ENCODE peak calls at places on chromosomes 2 and 18, in seven cellular contexts. E is HepG2, U is K562, D is GM12878, I is GM23338, G is HCT116, H is endothelial cell of umbilical vein. Q is an unnamed sample.

GRCh38 chr18:78494686-78495085 is 484.9 kb upstream of the SALL3 start:
- DNase-seq in H (no peak), E (no peak), D (no peak), U (no peak), G (no peak), I (no peak), Q (no peak)

GRCh38 chr18:44679912-44680270 is 797 bp upstream of the SETBP1 start:
- DNase-seq in E (no peak), G (no peak), D (no peak), H (peak; percentile 29), I (peak; percentile 72), U (peak; percentile 6), Q (no peak)

GRCh38 chr2:118124293-118124891 is 36.1 kb downstream of the INSIG2 start:
- DNase-seq in H (no peak), E (no peak), G (no peak), U (no peak), I (no peak), D (no peak), Q (no peak)

GRCh38 chr18:76495435-76496199 is 575 bp upstream of the ZNF516 start:
- DNase-seq in H (no peak), E (peak; percentile 65), U (no peak), G (no peak), I (peak; percentile 65), D (no peak), Q (no peak)

GRCh38 chr18:23972416-23972815 is 42.1 kb upstream of the TTC39C start:
- DNase-seq in D (peak; percentile 39), E (no peak), G (no peak), U (no peak), H (no peak), I (no peak), Q (no peak)

GRCh38 chr18:45441110-45441842 is 174.0 kb upstream of the SLC14A2 start:
- DNase-seq in E (no peak), D (no peak), H (no peak), I (peak; percentile 24), G (no peak), U (no peak), Q (no peak)

GRCh38 chr2:155714983-155715382 is 617.5 kb downstream of the NR4A2 start:
- DNase-seq in G (no peak), U (no peak), D (no peak), E (no peak), H (no peak), I (no peak), Q (no peak)

GRCh38 chr18:77133920-77134496 is 1.4 kb upstream of the MBP start:
- DNase-seq in H (no peak), U (peak; percentile 9), I (no peak), D (no peak), G (no peak), E (peak; percentile 20), Q (no peak)

GRCh38 chr2:223054193-223054781 is 2.3 kb downstream of the KCNE4 start:
- DNase-seq in U (no peak), E (no peak), G (no peak), D (no peak), H (no peak), I (no peak), Q (no peak)

GRCh38 chr2:95159690-95160449 is at the start of gene ZNF514:
- DNase-seq in I (peak; percentile 78), G (no peak), E (peak; percentile 51), H (peak; percentile 54), D (no peak), U (peak; percentile 87), Q (no peak)

GRCh38 chr2:98465456-98466201 is 21.0 kb downstream of the INPP4A start:
- DNase-seq in H (peak; percentile 92), U (peak; percentile 86), E (no peak), I (no peak), D (peak; percentile 91), G (no peak), Q (no peak)

GRCh38 chr18:43720036-43720435 is 442.7 kb upstream of the SYT4 start:
- DNase-seq in I (no peak), D (no peak), H (no peak), U (no peak), G (no peak), E (no peak), Q (no peak)

GRCh38 chr18:8635087-8635486 is 25.9 kb downstream of the RAB12 start:
- DNase-seq in D (no peak), H (peak; percentile 81), U (no peak), I (no peak), E (no peak), G (no peak), Q (no peak)

GRCh38 chr2:231985823-231986261 is 24.3 kb downstream of the DIS3L2 start:
- DNase-seq in D (no peak), G (peak; percentile 27), H (no peak), I (peak; percentile 73), E (no peak), U (peak; percentile 89), Q (peak; percentile 53)

GRCh38 chr2:43224571-43225092 is 1.8 kb downstream of the ZFP36L2 start:
- DNase-seq in E (no peak), U (peak; percentile 59), H (no peak), I (peak; percentile 51), D (no peak), G (no peak), Q (peak; percentile 66)

GRCh38 chr2:232533944-232534710 is 5.4 kb upstream of the CHRNG start:
- DNase-seq in H (no peak), I (no peak), G (no peak), D (no peak), E (no peak), U (no peak), Q (no peak)

GRCh38 chr2:172440795-172441194 is 13.4 kb downstream of the ITGA6 start:
- DNase-seq in E (no peak), H (peak; percentile 46), U (no peak), D (no peak), G (no peak), I (no peak), Q (no peak)

GRCh38 chr2:54435325-54435724 is 20.8 kb upstream of the SPTBN1 start:
- DNase-seq in I (no peak), H (no peak), E (no peak), G (no peak), D (no peak), U (no peak), Q (no peak)

GRCh38 chr2:237591021-237591370 is 462 bp upstream of the RAB17 start:
- DNase-seq in D (no peak), G (peak; percentile 77), H (no peak), E (peak; percentile 68), I (peak; percentile 71), U (no peak), Q (peak; percentile 82)

GRCh38 chr2:66237470-66238354 is 197.2 kb upstream of the MEIS1 start:
- DNase-seq in D (no peak), G (no peak), E (no peak), I (no peak), U (no peak), H (no peak), Q (no peak)

GRCh38 chr2:67950018-67950417 is 112.8 kb downstream of the C1D start:
- DNase-seq in G (no peak), I (no peak), E (no peak), U (no peak), H (no peak), D (no peak), Q (no peak)

GRCh38 chr18:48238206-48238605 is 171.0 kb downstream of the ZBTB7C start:
- DNase-seq in U (no peak), G (no peak), D (no peak), E (no peak), H (no peak), I (no peak), Q (no peak)

GRCh38 chr18:32349728-32350395 is 120.8 kb downstream of the GAREM1 start:
- DNase-seq in I (no peak), E (peak; percentile 82), D (no peak), G (peak; percentile 91), U (no peak), H (peak; percentile 95), Q (no peak)
- TF ChIP-seq POLR2AphosphoS5 in I (no peak), E (no peak), D (no peak), G (peak; percentile 40), U (no peak), H (peak; percentile 28), Q (no peak)

GRCh38 chr2:121133551-121134319 is 151.3 kb downstream of the TFCP2L1 start:
- DNase-seq in H (no peak), U (no peak), E (no peak), G (no peak), I (no peak), D (no peak), Q (no peak)
- TF ChIP-seq EZH2 in H (no peak), U (no peak), E (no peak), G (no peak), I (no peak), D (no peak), Q (no peak)

GRCh38 chr2:202269585-202269984 is 4.0 kb downstream of the NOP58 start:
- DNase-seq in D (peak; percentile 17), U (peak; percentile 44), H (no peak), I (no peak), E (no peak), G (no peak), Q (no peak)
- TF ChIP-seq CTCF in D (no peak), U (no peak), H (no peak), I (no peak), E (no peak), G (no peak), Q (no peak)

GRCh38 chr18:59505311-59505710 is 146.2 kb upstream of the LMAN1 start:
- DNase-seq in U (no peak), D (no peak), E (no peak), H (no peak), G (no peak), I (no peak), Q (no peak)

GRCh38 chr18:59500765-59501164 is 141.7 kb upstream of the LMAN1 start:
- DNase-seq in D (no peak), U (no peak), H (no peak), I (no peak), E (no peak), G (no peak), Q (no peak)

GRCh38 chr18:59502899-59503245 is 143.8 kb upstream of the LMAN1 start:
- DNase-seq in D (no peak), I (no peak), E (no peak), U (no peak), H (no peak), G (no peak), Q (no peak)

GRCh38 chr18:59501876-59502221 is 142.8 kb upstream of the LMAN1 start:
- DNase-seq in G (no peak), U (no peak), I (no peak), E (no peak), D (no peak), H (no peak), Q (no peak)

GRCh38 chr18:59502222-59502898 is 143.3 kb upstream of the LMAN1 start:
- DNase-seq in D (no peak), H (no peak), I (peak; percentile 25), G (no peak), E (no peak), U (no peak), Q (no peak)
- TF ChIP-seq POLR2AphosphoS5 in D (no peak), H (no peak), I (no peak), G (no peak), E (no peak), U (no peak), Q (no peak)